ENCODE peak calls at places on chromosome 11, in six cellular contexts. V is mammary epithelial cell, I is neural progenitor cell, Y is IMR-90, Q is left ventricle myocardium inferior, P is A673. E is an unnamed sample. For H3K9me3, the result is how much of the 10 kb centered on the place peaks cover.

GRCh38 chr11:105109855-105110750 is 29.5 kb downstream of the CARD18 start:
- DNase-seq in I (no peak), Y (peak), P (peak), Q (no peak), V (no peak), E (no peak)

GRCh38 chr11:63862923-63863322 is 24.0 kb downstream of the MARK2 start:
- DNase-seq in Q (no peak), I (no peak), V (no peak), P (peak), Y (no peak), E (no peak)

GRCh38 chr11:93689166-93689734 is 27.8 kb downstream of the CEP295 start:
- DNase-seq in P (no peak), Y (no peak), Q (no peak), I (no peak), V (no peak), E (no peak)

GRCh38 chr11:77505956-77506355 is 32.1 kb upstream of the PAK1 start:
- DNase-seq in V (no peak), Q (no peak), I (no peak), Y (no peak), P (no peak), E (no peak)

GRCh38 chr11:41613321-41613720 is 153.9 kb upstream of the LRRC4C start:
- DNase-seq in Q (no peak), P (no peak), I (no peak), V (peak), Y (no peak), E (no peak)

GRCh38 chr11:33063326-33063775 is 24.0 kb downstream of the TCP11L1 start:
- DNase-seq in P (no peak), Y (peak), I (no peak), V (peak), Q (no peak), E (peak)

GRCh38 chr11:72135891-72136676 is 559 bp downstream of the FOLR3 start:
- DNase-seq in Q (no peak), Y (peak), V (no peak), P (no peak), I (no peak), E (no peak)

GRCh38 chr11:71251159-71251721 is 1.1 kb downstream of the SHANK2 start:
- DNase-seq in Y (no peak), V (no peak), Q (no peak), I (peak), P (no peak), E (peak)

GRCh38 chr11:64148200-64148916 is 17.6 kb downstream of the MACROD1 start:
- DNase-seq in Y (peak), V (peak), P (peak), Q (peak), I (peak), E (peak)

GRCh38 chr11:65551572-65552398 is 6.4 kb downstream of the LTBP3 start:
- DNase-seq in Q (peak), V (peak), Y (peak), I (peak), P (peak), E (no peak)

GRCh38 chr11:62054484-62055121 is 69.2 kb upstream of the INCENP start:
- DNase-seq in Y (peak), I (no peak), Q (no peak), V (peak), P (peak), E (no peak)

GRCh38 chr11:111776398-111777093 is 10.4 kb upstream of the PPP2R1B start:
- DNase-seq in Q (no peak), V (no peak), P (no peak), I (no peak), Y (no peak), E (no peak)

GRCh38 chr11:34787899-34788298 is 128.3 kb downstream of the APIP start:
- DNase-seq in P (no peak), Y (peak), Q (no peak), I (no peak), V (no peak), E (no peak)

GRCh38 chr11:1499899-1500298 is 13.3 kb upstream of the MOB2 start:
- DNase-seq in I (no peak), P (no peak), V (no peak), Q (no peak), Y (no peak), E (no peak)

GRCh38 chr11:128488471-128488870 is 98.9 kb downstream of the ETS1 start:
- DNase-seq in Q (no peak), P (no peak), Y (peak), V (peak), I (no peak), E (no peak)

GRCh38 chr11:76629853-76630599 is 40.5 kb downstream of the LRRC32 start:
- DNase-seq in I (no peak), P (no peak), V (no peak), Q (peak), Y (peak), E (peak)

GRCh38 chr11:63369165-63369970 is at the start of gene SLC22A9:
- DNase-seq in P (no peak), I (no peak), Q (no peak), Y (no peak), V (no peak), E (no peak)

GRCh38 chr11:116657842-116658825 is 114.7 kb downstream of the BUD13 start:
- DNase-seq in P (peak), I (no peak), Q (no peak), Y (no peak), V (no peak), E (peak)
- TF ChIP-seq CTCF in P (no peak), I (no peak), Q (no peak), Y (no peak), V (no peak), E (no peak)

GRCh38 chr11:26620282-26621045 is 48.4 kb upstream of the MUC15 start:
- DNase-seq in Y (no peak), V (peak), Q (no peak), P (peak), I (no peak), E (no peak)
- H3K27ac ChIP-seq in Y (no peak), V (peak), Q (no peak), P (no peak), I (no peak), E (no peak)

GRCh38 chr11:85939099-85940015 is 84.2 kb downstream of the CCDC83 start:
- DNase-seq in V (no peak), Q (no peak), Y (no peak), I (no peak), P (no peak), E (no peak)
- H3K9me3 ChIP-seq in V (under half), Q (under half), Y (under half), I (under half), P (under half), E (under half)

GRCh38 chr11:69437001-69437875 is 44.2 kb upstream of the LINC01488 start:
- DNase-seq in I (peak), V (peak), Y (no peak), Q (no peak), P (no peak), E (peak)
- TF ChIP-seq CTCF in I (no peak), V (peak), Y (no peak), Q (no peak), P (no peak), E (no peak)

GRCh38 chr11:13119928-13120520 is 110.9 kb downstream of the RASSF10 start:
- DNase-seq in V (no peak), I (no peak), Q (no peak), P (no peak), Y (no peak), E (no peak)
- H3K27ac ChIP-seq in V (peak), I (no peak), Q (no peak), P (no peak), Y (peak), E (no peak)

E was measured in cardiac muscle cell.